ENCODE peak calls at places on chromosomes 6 and 20, in four cellular contexts. J is endothelial cell, L is PC-3, U is suprapubic skin. R is an unnamed sample.

GRCh38 chr20:64040231-64041039 is 4.5 kb downstream of the C20orf204 start:
- DNase-seq in U (no peak), J (no peak), L (no peak), R (no peak)

GRCh38 chr6:72560721-72561593 is 60.9 kb upstream of the KCNQ5 start:
- DNase-seq in U (no peak), J (no peak), L (no peak), R (no peak)

GRCh38 chr6:13854716-13855250 is 40.4 kb upstream of the MCUR1 start:
- DNase-seq in J (no peak), U (no peak), L (no peak), R (no peak)

GRCh38 chr6:72553531-72554202 is 68.2 kb upstream of the KCNQ5 start:
- DNase-seq in L (peak), J (no peak), U (no peak), R (peak)

GRCh38 chr20:31706607-31707257 is 15.9 kb downstream of the BCL2L1 start:
- DNase-seq in J (no peak), U (no peak), L (peak), R (peak)

GRCh38 chr6:8006208-8006607 is 58.0 kb downstream of the BLOC1S5 start:
- DNase-seq in U (no peak), J (no peak), L (peak), R (peak)

GRCh38 chr6:7461416-7461815 is 71.8 kb downstream of the RIOK1 start:
- DNase-seq in U (no peak), J (no peak), L (no peak), R (peak)

GRCh38 chr6:44470106-44470446 is 82.6 kb downstream of the CDC5L start:
- DNase-seq in J (no peak), L (no peak), U (no peak), R (peak)

GRCh38 chr6:34522740-34523139 is 33.4 kb downstream of the SPDEF start:
- DNase-seq in U (no peak), L (no peak), J (no peak), R (no peak)

GRCh38 chr6:41283597-41283996 is 2.9 kb downstream of the TREM1 start:
- DNase-seq in L (no peak), J (no peak), U (no peak), R (no peak)

GRCh38 chr6:78192057-78192456 is 539.2 kb downstream of the MEI4 start:
- DNase-seq in J (no peak), L (no peak), U (no peak), R (no peak)

GRCh38 chr20:51600016-51600420 is 57.5 kb upstream of the NFATC2 start:
- DNase-seq in L (no peak), J (peak), U (no peak), R (no peak)

GRCh38 chr6:119510246-119510645 is 160.7 kb upstream of the MAN1A1 start:
- DNase-seq in L (no peak), U (no peak), J (no peak), R (no peak)

GRCh38 chr6:126909493-126909892 is 209.0 kb upstream of the RSPO3 start:
- DNase-seq in U (no peak), L (no peak), J (no peak), R (no peak)

GRCh38 chr6:147782302-147782701 is 273.8 kb downstream of the SAMD5 start:
- DNase-seq in J (no peak), U (no peak), L (peak), R (peak)

GRCh38 chr6:147784371-147784770 is 275.9 kb downstream of the SAMD5 start:
- DNase-seq in U (no peak), L (no peak), J (no peak), R (no peak)

GRCh38 chr6:147789430-147789947 is 281.0 kb downstream of the SAMD5 start:
- DNase-seq in J (no peak), L (no peak), U (no peak), R (no peak)

GRCh38 chr6:147787407-147787806 is 278.9 kb downstream of the SAMD5 start:
- DNase-seq in L (peak), U (no peak), J (no peak), R (no peak)
- TF ChIP-seq CTCF in L (peak), U (no peak), J (no peak), R (no peak)

GRCh38 chr6:156175433-156175832 is 601.7 kb upstream of the ARID1B start:
- DNase-seq in U (no peak), L (no peak), J (no peak), R (no peak)

GRCh38 chr6:156174026-156174880 is 602.9 kb upstream of the ARID1B start:
- DNase-seq in J (no peak), U (no peak), L (peak), R (no peak)

DNA sequence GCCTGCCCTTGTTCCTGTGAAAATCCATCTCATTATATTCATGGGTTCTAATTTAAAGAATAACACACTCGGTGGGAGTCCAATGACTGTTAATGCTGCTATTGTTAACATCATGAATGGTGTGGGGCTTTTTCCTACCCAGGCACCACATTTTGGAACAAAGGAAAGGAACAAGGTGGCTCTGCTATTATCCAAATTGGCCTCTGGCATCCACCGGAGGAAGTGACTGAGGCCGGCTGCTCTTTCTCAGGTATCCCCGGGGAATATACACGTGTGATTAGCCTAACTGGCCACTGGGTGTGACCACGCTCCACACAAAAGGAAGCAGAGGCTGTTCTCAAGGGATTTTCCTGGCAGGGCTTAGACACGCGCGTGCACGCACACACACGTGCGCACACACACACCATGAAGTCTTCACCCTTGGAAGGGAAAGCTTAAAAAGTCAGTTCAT is 601.2 kb upstream of the ARID1B start:
- DNase-seq in U (no peak), L (peak), J (peak), R (no peak)
- TF ChIP-seq CTCF in U (no peak), L (peak), J (peak), R (no peak)

GRCh38 chr6:31011153-31011552 is 879 bp downstream of the MUC22 start:
- DNase-seq in L (no peak), J (no peak), U (no peak), R (no peak)
- TF ChIP-seq CTCF in L (no peak), J (no peak), U (no peak), R (no peak)

DNA sequence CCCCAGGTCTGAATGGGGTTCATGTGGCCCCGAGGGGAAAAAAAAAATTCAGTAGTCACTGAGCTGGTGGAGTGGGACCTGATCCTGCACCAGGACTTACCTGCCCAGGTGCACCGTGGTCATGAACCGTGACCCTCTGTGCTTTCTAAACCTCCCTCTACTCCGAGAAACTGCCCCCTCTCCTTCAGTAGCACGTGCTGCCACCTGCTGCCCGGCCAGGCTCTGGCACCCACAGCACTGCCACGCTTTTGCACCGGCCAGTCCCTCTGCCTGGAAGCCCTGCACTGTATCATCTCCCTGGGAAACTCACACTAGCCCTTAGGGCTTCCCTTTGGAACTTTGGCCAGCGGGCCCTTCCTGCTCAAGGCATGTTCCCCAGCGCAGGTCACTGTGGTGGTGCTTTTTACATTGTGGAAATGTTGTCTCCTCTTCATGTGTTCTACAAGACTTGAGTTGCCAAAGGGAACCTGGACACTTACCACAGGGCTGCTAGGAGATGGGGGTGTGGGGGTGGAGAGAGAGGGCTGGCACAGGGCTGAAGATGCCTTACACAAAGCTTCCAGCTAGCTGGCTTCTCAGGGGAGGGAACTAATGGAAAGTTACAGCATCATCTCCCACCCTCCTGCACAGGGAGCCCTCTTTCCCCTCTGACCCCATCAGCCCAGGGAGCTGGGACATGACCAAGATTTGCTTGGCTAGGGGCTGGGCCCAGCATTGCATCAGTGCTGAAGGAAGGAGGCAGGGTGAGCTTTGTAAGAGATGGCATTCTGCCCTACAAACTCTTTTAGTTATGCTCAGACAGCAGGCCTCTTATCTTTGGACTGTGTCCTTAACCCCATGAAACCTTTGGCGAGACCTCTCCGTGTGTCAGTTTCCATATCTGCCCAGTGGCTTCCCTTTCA is 2.5 kb upstream of the PTPRT start:
- DNase-seq in J (peak), L (peak), U (no peak), R (no peak)
- TF ChIP-seq CTCF in J (peak), L (peak), U (no peak), R (peak)